ENCODE peak calls at places on chromosomes 1 and 21, in ten cellular contexts. Y is effector memory CD8-positive, alpha-beta T cell; J is upper lobe of right lung; N is Ammon's horn; H is activated CD4-positive, alpha-beta T cell treated with anti-CD3 and anti-CD28 coated beads for 48 hours; Z is dorsolateral prefrontal cortex; E is NCI-H1105; F is left cardiac atrium; Q is retina; T is DND-41. D is an unnamed sample.

GRCh38 chr1:46184920-46185658 is 8.8 kb upstream of the P3R3URF start:
- DNase-seq in Y (no peak), J (no peak), N (no peak), H (peak), Z (no peak), E (no peak), F (no peak), Q (no peak), T (no peak), D (no peak)

GRCh38 chr1:88985692-88986091 is 6.7 kb downstream of the KYAT3 start:
- DNase-seq in Y (no peak), J (no peak), N (no peak), H (no peak), Z (no peak), E (no peak), F (no peak), Q (no peak), T (no peak), D (no peak)

GRCh38 chr1:112866151-112866550 is 89.8 kb downstream of the SLC16A1 start:
- DNase-seq in Y (no peak), J (no peak), N (no peak), H (no peak), Z (no peak), E (no peak), F (no peak), Q (no peak), T (no peak), D (no peak)

GRCh38 chr1:32886012-32886827 is at the start of gene HPCA:
- DNase-seq in Y (peak), J (peak), N (no peak), H (peak), Z (no peak), E (peak), F (peak), Q (peak), T (no peak), D (peak)

GRCh38 chr21:43654806-43655489 is 4.3 kb downstream of the HSF2BP start:
- DNase-seq in Y (no peak), J (no peak), N (no peak), H (no peak), Z (no peak), E (no peak), F (no peak), Q (no peak), T (no peak), D (no peak)

GRCh38 chr1:152189657-152190442 is 30.8 kb upstream of the RPTN start:
- DNase-seq in Y (peak), J (peak), N (peak), H (peak), Z (peak), E (peak), F (peak), Q (peak), T (peak), D (peak)

GRCh38 chr1:64111787-64112186 is 91.6 kb upstream of the UBE2U start:
- DNase-seq in Y (no peak), J (no peak), N (no peak), H (no peak), Z (no peak), E (no peak), F (no peak), Q (no peak), T (no peak), D (no peak)

GRCh38 chr1:30783244-30783915 is 25.8 kb upstream of the LAPTM5 start:
- DNase-seq in Y (no peak), J (peak), N (peak), H (no peak), Z (no peak), E (no peak), F (no peak), Q (no peak), T (no peak), D (no peak)

GRCh38 chr1:184118051-184118450 is 66.5 kb downstream of the TSEN15 start:
- DNase-seq in Y (no peak), J (no peak), N (no peak), H (no peak), Z (no peak), E (no peak), F (no peak), Q (no peak), T (no peak), D (peak)

GRCh38 chr1:201649776-201650607 is 111.1 kb downstream of the NAV1 start:
- DNase-seq in Y (no peak), J (peak), N (peak), H (no peak), Z (peak), E (peak), F (peak), Q (peak), T (no peak), D (no peak)

GRCh38 chr1:7425229-7425628 is 345.9 kb upstream of the VAMP3 start:
- DNase-seq in Y (no peak), J (peak), N (no peak), H (no peak), Z (no peak), E (no peak), F (peak), Q (no peak), T (no peak), D (no peak)

D was measured in OCI-M1.